ENCODE peak calls at places on chromosomes 16 and 17, in four cellular contexts. M, W, B and H are unnamed samples.

GRCh38 chr17:20094777-20095176 is 85.6 kb downstream of the SPECC1 start:
- DNase-seq in M (no peak), W (no peak), B (no peak), H (no peak)

GRCh38 chr17:73090396-73091202 is 1.9 kb downstream of the SLC39A11 start:
- DNase-seq in M (no peak), W (no peak), B (no peak), H (no peak)

GRCh38 chr17:44350733-44351226 is 5.7 kb downstream of the GRN start:
- DNase-seq in M (no peak), W (no peak), B (peak; percentile 86), H (no peak)

GRCh38 chr16:3158014-3158497 is 23.2 kb downstream of the ZNF213 start:
- DNase-seq in M (no peak), W (no peak), B (no peak), H (no peak)

GRCh38 chr17:30720013-30720471 is 104.5 kb downstream of the CRLF3 start:
- DNase-seq in M (no peak), W (no peak), B (no peak), H (no peak)

GRCh38 chr16:9053006-9053601 is 38.3 kb upstream of the HAPSTR1 start:
- DNase-seq in M (peak; percentile 74), W (no peak), B (no peak), H (peak; percentile 77)

GRCh38 chr17:79732804-79733691 is 2.3 kb downstream of the ENPP7 start:
- DNase-seq in M (no peak), W (no peak), B (peak; percentile 77), H (no peak)

GRCh38 chr17:74010903-74011302 is 192.6 kb upstream of the RPL38 start:
- DNase-seq in M (no peak), W (no peak), B (no peak), H (no peak)

GRCh38 chr17:83137523-83137922 is 58.1 kb downstream of the METRNL start:
- DNase-seq in M (no peak), W (no peak), B (no peak), H (no peak)

GRCh38 chr17:71966459-71967313 is 154.1 kb upstream of the SOX9 start:
- DNase-seq in M (no peak), W (no peak), B (no peak), H (no peak)

GRCh38 chr16:2090481-2090797 is 42.7 kb downstream of the TSC2 start:
- DNase-seq in M (no peak), W (no peak), B (no peak), H (no peak)

GRCh38 chr17:62187681-62188080 is 122.6 kb upstream of the MED13 start:
- DNase-seq in M (no peak), W (no peak), B (no peak), H (no peak)

GRCh38 chr16:65375651-65376050 is 253.8 kb upstream of the CDH11 start:
- DNase-seq in M (no peak), W (no peak), B (no peak), H (no peak)

GRCh38 chr16:80619824-80620223 is 79.0 kb downstream of the DYNLRB2 start:
- DNase-seq in M (no peak), W (peak; percentile 44), B (no peak), H (no peak)

GRCh38 chr17:47941998-47942490 is 673 bp downstream of the PNPO start:
- DNase-seq in M (no peak), W (no peak), B (no peak), H (no peak)

GRCh38 chr17:416293-417206 is 63.9 kb upstream of the RPH3AL start:
- DNase-seq in M (no peak), W (no peak), B (no peak), H (no peak)

GRCh38 chr16:3021449-3022207 is 1.5 kb downstream of the TNFRSF12A start:
- DNase-seq in M (peak; percentile 82), W (peak; percentile 84), B (peak; percentile 71), H (peak; percentile 68)

GRCh38 chr16:8623634-8624033 is 2.1 kb downstream of the METTL22 start:
- DNase-seq in M (no peak), W (no peak), B (no peak), H (no peak)

GRCh38 chr16:249431-249830 is 14.8 kb downstream of the FAM234A start:
- DNase-seq in M (no peak), W (no peak), B (no peak), H (no peak)

GRCh38 chr16:60945225-60945624 is 1091.0 kb downstream of the CDH8 start:
- DNase-seq in M (no peak), W (no peak), B (no peak), H (no peak)

GRCh38 chr17:65400701-65401100 is 160.7 kb downstream of the AXIN2 start:
- DNase-seq in M (no peak), W (no peak), B (no peak), H (no peak)

GRCh38 chr16:81581107-81581506 is 136.5 kb downstream of the CMIP start:
- DNase-seq in M (no peak), W (peak; percentile 84), B (no peak), H (peak; percentile 56)

GRCh38 chr17:68599091-68599872 is 1.9 kb downstream of the FAM20A start:
- DNase-seq in M (no peak), W (no peak), B (no peak), H (no peak)

GRCh38 chr17:42684929-42685556 is 2.7 kb downstream of the CNTNAP1 start:
- DNase-seq in M (no peak), W (no peak), B (no peak), H (no peak)

GRCh38 chr16:64311241-64311640 is 810.6 kb downstream of the CDH11 start:
- DNase-seq in M (no peak), W (no peak), B (no peak), H (no peak)

GRCh38 chr17:29107933-29108805 is 65.2 kb downstream of the PIPOX start:
- DNase-seq in M (peak; percentile 22), W (no peak), B (no peak), H (no peak)

GRCh38 chr17:17494499-17495447 is 1.4 kb downstream of the RASD1 start:
- DNase-seq in M (no peak), W (peak; percentile 40), B (no peak), H (no peak)

GRCh38 chr17:1946021-1946932 is 78.9 kb downstream of the RTN4RL1 start:
- DNase-seq in M (no peak), W (no peak), B (no peak), H (no peak)

GRCh38 chr16:52786105-52786504 is 239.2 kb upstream of the TOX3 start:
- DNase-seq in M (no peak), W (no peak), B (no peak), H (no peak)

GRCh38 chr16:20323591-20324117 is 3.7 kb downstream of the GP2 start:
- DNase-seq in M (no peak), W (no peak), B (no peak), H (no peak)

GRCh38 chr17:5418858-5419355 is 555 bp downstream of the NUP88 start:
- DNase-seq in M (no peak), W (no peak), B (peak; percentile 38), H (no peak)

GRCh38 chr16:1413684-1414531 is 596 bp downstream of the UNKL start:
- DNase-seq in M (peak; percentile 52), W (no peak), B (peak; percentile 73), H (no peak)

GRCh38 chr17:74671031-74671771 is 41.5 kb downstream of the CD300LF start:
- DNase-seq in M (no peak), W (peak; percentile 20), B (peak; percentile 52), H (no peak)

GRCh38 chr17:3576970-3577369 is 19.4 kb upstream of the TRPV3 start:
- DNase-seq in M (no peak), W (no peak), B (no peak), H (no peak)

GRCh38 chr17:7551396-7551795 is 2.5 kb downstream of the TNFSF12 start:
- DNase-seq in M (no peak), W (no peak), B (no peak), H (no peak)

GRCh38 chr17:7550359-7550758 is 1.5 kb downstream of the TNFSF12 start:
- DNase-seq in M (no peak), W (no peak), B (no peak), H (no peak)

GRCh38 chr17:7555320-7555948 is 3.1 kb upstream of the TNFSF13 start:
- DNase-seq in M (no peak), W (no peak), B (no peak), H (no peak)

GRCh38 chr17:7553356-7553755 is 4.5 kb downstream of the TNFSF12 start:
- DNase-seq in M (no peak), W (no peak), B (no peak), H (no peak)

GRCh38 chr17:7552621-7553051 is 3.8 kb downstream of the TNFSF12 start:
- DNase-seq in M (no peak), W (no peak), B (peak; percentile 52), H (no peak)
- TF ChIP-seq POLR2AphosphoS5 in M (no peak), W (no peak), B (no peak), H (no peak)

GRCh38 chr17:50316016-50316587 is 29.8 kb upstream of the XYLT2 start:
- DNase-seq in M (no peak), W (no peak), B (no peak), H (no peak)
- TF ChIP-seq POLR2AphosphoS5 in M (no peak), W (no peak), B (no peak), H (no peak)

GRCh38 chr17:40124279-40125141 is 2.7 kb downstream of the MSL1 start:
- DNase-seq in M (no peak), W (no peak), B (no peak), H (no peak)

GRCh38 chr17:40123811-40124114 is 2.0 kb downstream of the MSL1 start:
- DNase-seq in M (no peak), W (no peak), B (no peak), H (no peak)

GRCh38 chr17:40122466-40122943 is 734 bp downstream of the MSL1 start:
- DNase-seq in M (no peak), W (no peak), B (peak; percentile 51), H (no peak)

GRCh38 chr17:40121886-40122465 is at the start of gene MSL1:
- DNase-seq in M (no peak), W (peak; percentile 88), B (peak; percentile 96), H (no peak)

GRCh38 chr17:40122944-40123810 is 1.4 kb downstream of the MSL1 start:
- DNase-seq in M (no peak), W (no peak), B (peak; percentile 51), H (no peak)
- TF ChIP-seq POLR2AphosphoS5 in M (no peak), W (no peak), B (peak; percentile 15), H (peak; percentile 57)

GRCh38 chr17:77096570-77097214 is 44.1 kb upstream of the SEC14L1 start:
- DNase-seq in M (peak; percentile 28), W (no peak), B (no peak), H (peak; percentile 41)
- TF ChIP-seq POLR2AphosphoS5 in M (no peak), W (peak; percentile 32), B (no peak), H (no peak)

GRCh38 chr17:35372846-35373531 is 432 bp downstream of the SLFN11 start:
- DNase-seq in M (no peak), W (no peak), B (peak; percentile 17), H (no peak)
- TF ChIP-seq POLR2AphosphoS5 in M (no peak), W (no peak), B (no peak), H (no peak)

DNA sequence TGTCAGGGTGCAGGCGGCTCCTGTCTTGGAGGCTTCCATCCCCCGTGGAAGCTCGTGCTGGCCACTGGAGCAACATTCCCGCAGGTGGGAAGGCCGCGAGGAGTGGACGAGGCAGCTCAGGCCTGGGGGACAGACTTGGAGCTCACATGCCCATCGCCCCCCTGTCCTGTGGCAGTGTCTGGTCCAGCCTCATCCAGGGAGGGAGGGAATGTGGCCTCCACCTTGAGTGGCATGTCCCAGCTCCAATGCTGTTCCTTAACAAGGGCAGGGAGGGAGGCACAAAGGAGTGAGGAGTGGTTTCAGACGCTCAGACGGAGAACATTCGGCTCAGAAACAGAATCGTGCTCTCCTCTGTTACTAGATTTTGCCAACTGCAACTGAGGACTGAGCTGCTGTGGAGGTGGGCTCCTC is 159.4 kb upstream of the CHMP6 start:
- DNase-seq in M (no peak), W (no peak), B (no peak), H (no peak)
- TF ChIP-seq POLR2AphosphoS5 in M (no peak), W (no peak), B (no peak), H (no peak)

GRCh38 chr16:57145046-57145963 is 40.5 kb downstream of the PSME3IP1 start:
- DNase-seq in M (no peak), W (no peak), B (no peak), H (no peak)
- TF ChIP-seq POLR2AphosphoS5 in M (no peak), W (no peak), B (no peak), H (no peak)